ENCODE peak calls at places on chromosomes 1 and 21, in seven cellular contexts. I, C, Y, J, A, M and Z are unnamed samples.

GRCh38 chr1:193058529-193059281 is 455 bp downstream of the UCHL5 start:
- DNase-seq in C (peak; percentile 22), Y (peak; percentile 44), M (peak; percentile 59), A (peak; percentile 13), I (peak; percentile 57), J (peak; percentile 56), Z (peak; percentile 83)

GRCh38 chr1:170910273-170910672 is 25.1 kb upstream of the MROH9 start:
- DNase-seq in A (no peak), Y (no peak), C (no peak), M (no peak), I (no peak), J (peak; percentile 67), Z (no peak)

GRCh38 chr1:225897595-225898514 is 8.9 kb upstream of the LEFTY1 start:
- DNase-seq in M (peak; percentile 44), J (no peak), C (no peak), I (no peak), A (no peak), Y (no peak), Z (no peak)

GRCh38 chr1:23362218-23362713 is 7.4 kb downstream of the ZNF436 start:
- DNase-seq in C (no peak), M (no peak), A (no peak), J (no peak), Y (no peak), I (no peak), Z (peak; percentile 22)

GRCh38 chr21:44854664-44855446 is 18.6 kb downstream of the PTTG1IP start:
- DNase-seq in M (peak; percentile 50), J (no peak), C (no peak), A (no peak), Y (no peak), I (no peak), Z (no peak)

GRCh38 chr1:21681426-21681825 is 12.3 kb upstream of the RAP1GAP start:
- DNase-seq in A (no peak), J (no peak), I (no peak), M (no peak), Y (no peak), C (no peak), Z (no peak)

GRCh38 chr1:170707959-170708666 is 44.2 kb downstream of the PRRX1 start:
- DNase-seq in M (no peak), Y (no peak), A (no peak), C (peak; percentile 34), J (peak; percentile 99), I (no peak), Z (peak; percentile 44)

GRCh38 chr1:44643721-44644330 is 30.5 kb downstream of the TMEM53 start:
- DNase-seq in M (no peak), I (no peak), A (no peak), C (no peak), J (no peak), Y (no peak), Z (no peak)

GRCh38 chr1:213014642-213015041 is 1.0 kb downstream of the ANGEL2 start:
- DNase-seq in M (no peak), Y (no peak), J (peak; percentile 13), C (no peak), I (no peak), A (no peak), Z (peak; percentile 68)

GRCh38 chr1:230204852-230205251 is 137.8 kb downstream of the GALNT2 start:
- DNase-seq in A (no peak), Y (peak; percentile 66), C (no peak), M (no peak), J (no peak), I (peak; percentile 61), Z (no peak)

GRCh38 chr1:1058921-1059493 is 15.1 kb downstream of the RNF223 start:
- DNase-seq in J (no peak), Y (no peak), C (no peak), A (no peak), I (no peak), M (no peak), Z (no peak)

GRCh38 chr1:58786184-58786926 is 2.5 kb upstream of the JUN start:
- DNase-seq in A (no peak), Y (no peak), M (no peak), C (no peak), I (no peak), J (peak; percentile 54), Z (no peak)

GRCh38 chr1:56837244-56837926 is 17.2 kb upstream of the C8A start:
- DNase-seq in I (no peak), A (no peak), C (no peak), Y (no peak), J (no peak), M (no peak), Z (no peak)

GRCh38 chr1:150151291-150152181 is 1.8 kb downstream of the PLEKHO1 start:
- DNase-seq in J (no peak), Y (peak; percentile 31), M (no peak), I (peak; percentile 32), A (no peak), C (no peak), Z (peak; percentile 73)
- TF ChIP-seq POLR2A in J (no peak), Y (no peak), M (no peak), I (peak; percentile 11), A (no peak), C (no peak), Z (no peak)

DNA sequence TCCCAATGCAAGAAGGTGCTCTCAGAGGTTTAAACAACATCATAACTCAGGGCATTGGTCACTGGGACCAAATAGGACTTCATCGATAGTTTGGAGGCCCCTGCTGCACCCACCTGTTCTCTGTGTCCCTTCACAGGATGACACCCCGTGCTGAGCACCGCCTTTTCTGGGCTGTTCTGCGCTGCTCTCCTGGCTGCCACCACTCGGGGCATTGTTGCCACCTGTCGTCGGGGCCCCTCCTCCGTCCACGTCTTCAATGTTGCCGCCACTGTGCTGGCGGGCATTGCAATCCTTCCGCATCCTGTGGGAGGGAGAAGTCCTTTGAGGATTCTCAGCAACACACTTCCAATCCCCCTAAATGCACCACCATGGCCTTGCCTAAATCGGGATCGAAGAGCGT is 47.7 kb downstream of the NTPCR start:
- DNase-seq in J (no peak), M (no peak), I (no peak), C (no peak), Y (no peak), A (no peak), Z (no peak)
- TF ChIP-seq CTCF in J (no peak), M (no peak), I (no peak), C (no peak), Y (no peak), A (no peak), Z (no peak)

DNA sequence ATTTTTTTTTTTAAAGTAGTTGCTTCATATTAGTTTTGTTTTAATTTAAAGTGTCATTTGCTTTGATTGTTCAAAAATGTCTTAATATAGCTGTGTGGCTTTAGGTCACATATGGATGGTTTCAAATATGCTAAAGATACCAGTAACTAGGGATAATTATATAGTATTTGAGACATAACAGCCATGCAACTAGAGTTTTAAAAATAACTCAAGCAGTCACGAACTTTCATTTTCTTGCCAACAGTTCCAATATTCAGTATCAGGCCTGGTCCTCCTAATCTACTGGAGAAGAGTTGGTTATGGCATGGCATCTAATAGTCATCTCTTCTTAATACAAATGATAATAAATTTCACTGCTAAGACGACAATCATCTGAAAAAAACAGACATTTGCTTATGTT is 24.0 kb upstream of the A3GALT2 start:
- DNase-seq in I (no peak), C (no peak), J (no peak), M (no peak), A (no peak), Y (no peak), Z (no peak)
- H3K4me3 ChIP-seq in I (no peak overlapping the region), C (no peak overlapping the region), J (no peak overlapping the region), M (no peak overlapping the region), A (peak overlapping the region; percentile 99), Y (no peak overlapping the region), Z (no peak overlapping the region)

GRCh38 chr1:109509176-109510134 is at the start of gene AMIGO1:
- DNase-seq in A (no peak), I (peak; percentile 59), Y (peak; percentile 62), C (peak; percentile 35), J (peak; percentile 43), M (peak; percentile 67), Z (peak; percentile 81)
- TF ChIP-seq POLR2A in A (no peak), I (no peak), Y (no peak), C (no peak), J (no peak), M (peak; percentile 24), Z (no peak)

GRCh38 chr21:35138665-35139381 is 89.7 kb upstream of the RUNX1 start:
- DNase-seq in Y (no peak), A (no peak), M (no peak), C (no peak), J (peak; percentile 95), I (no peak), Z (peak; percentile 15)
- TF ChIP-seq CTCF in Y (no peak), A (no peak), M (no peak), C (no peak), J (no peak), I (no peak), Z (no peak)